ENCODE peak calls at places on chromosomes 1 and 21, in seven cellular contexts. T is HCT116, I is K562, H is SK-N-SH, M is HepG2, K is H1, W is GM12878. Z is an unnamed sample.

GRCh38 chr21:45080232-45080631 is 5.9 kb downstream of the ADARB1 start:
- DNase-seq in K (no peak), I (no peak), H (no peak), T (no peak), M (no peak), W (no peak), Z (no peak)

GRCh38 chr1:13965770-13966398 is 265.9 kb downstream of the PRDM2 start:
- DNase-seq in H (peak; percentile 57), T (peak; percentile 43), M (peak; percentile 23), I (peak; percentile 46), W (no peak), K (peak; percentile 33), Z (peak; percentile 37)

GRCh38 chr1:178796013-178796412 is 71.0 kb downstream of the RALGPS2 start:
- DNase-seq in I (no peak), H (no peak), K (no peak), T (no peak), M (no peak), W (no peak), Z (no peak)

GRCh38 chr21:45386728-45387371 is 18.1 kb upstream of the COL18A1 start:
- DNase-seq in T (no peak), K (no peak), I (no peak), M (no peak), W (no peak), H (peak; percentile 61), Z (peak; percentile 55)

GRCh38 chr1:218259339-218259738 is 25.8 kb upstream of the RRP15 start:
- DNase-seq in T (no peak), H (no peak), I (no peak), M (no peak), W (no peak), K (no peak), Z (no peak)

GRCh38 chr1:192807968-192808587 is 761 bp upstream of the RGS2 start:
- DNase-seq in T (no peak), W (no peak), M (no peak), H (no peak), K (no peak), I (no peak), Z (no peak)

GRCh38 chr1:25099343-25099951 is 132.9 kb downstream of the SYF2 start:
- DNase-seq in K (no peak), M (peak; percentile 13), W (no peak), H (peak; percentile 80), T (no peak), I (no peak), Z (no peak)

GRCh38 chr1:68495532-68495931 is 1.4 kb downstream of the DEPDC1 start:
- DNase-seq in W (no peak), H (peak; percentile 14), I (no peak), T (no peak), K (no peak), M (no peak), Z (peak; percentile 68)

GRCh38 chr1:94708299-94708685 is 111.9 kb upstream of the SLC44A3 start:
- DNase-seq in M (no peak), W (no peak), I (no peak), H (no peak), K (no peak), T (no peak), Z (no peak)

GRCh38 chr1:98113811-98114210 is 193.0 kb upstream of the DPYD start:
- DNase-seq in H (no peak), M (no peak), W (no peak), I (no peak), T (no peak), K (no peak), Z (no peak)

GRCh38 chr1:220696226-220696862 is 6.2 kb downstream of the C1orf115 start:
- DNase-seq in I (peak; percentile 6), H (no peak), K (no peak), T (no peak), W (no peak), M (no peak), Z (no peak)

GRCh38 chr1:232057217-232057895 is 430.8 kb downstream of the DISC1 start:
- DNase-seq in M (no peak), T (no peak), H (no peak), I (no peak), K (no peak), W (no peak), Z (no peak)

GRCh38 chr21:42691901-42692559 is 38.6 kb downstream of the PDE9A start:
- DNase-seq in M (no peak), W (no peak), T (no peak), K (no peak), I (no peak), H (no peak), Z (no peak)

GRCh38 chr1:199033709-199034108 is 394.9 kb downstream of the PTPRC start:
- DNase-seq in T (no peak), I (no peak), M (no peak), H (no peak), K (no peak), W (no peak), Z (no peak)

GRCh38 chr1:21830792-21831453 is 18.9 kb downstream of the LDLRAD2 start:
- DNase-seq in H (no peak), K (no peak), I (no peak), M (no peak), W (no peak), T (no peak), Z (no peak)

GRCh38 chr1:216847385-216848036 is 124.3 kb upstream of the ESRRG start:
- DNase-seq in K (no peak), M (no peak), T (no peak), H (peak; percentile 16), W (no peak), I (no peak), Z (no peak)

GRCh38 chr1:25641931-25642611 is 25.5 kb downstream of the MAN1C1 start:
- DNase-seq in I (no peak), T (no peak), M (no peak), H (no peak), K (no peak), W (no peak), Z (no peak)

GRCh38 chr1:182841368-182841988 is 2.3 kb downstream of the DHX9 start:
- DNase-seq in M (peak; percentile 5), T (no peak), H (peak; percentile 27), I (no peak), W (no peak), K (no peak), Z (peak; percentile 15)

GRCh38 chr1:175009532-175009931 is 9.8 kb downstream of the CACYBP start:
- DNase-seq in W (no peak), H (no peak), K (no peak), I (no peak), M (no peak), T (no peak), Z (no peak)

GRCh38 chr1:150156868-150157603 is 7.3 kb downstream of the PLEKHO1 start:
- DNase-seq in H (no peak), W (no peak), K (no peak), I (no peak), M (no peak), T (no peak), Z (no peak)

GRCh38 chr1:44810101-44810761 is 1.9 kb downstream of the BTBD19 start:
- DNase-seq in K (no peak), M (no peak), I (no peak), T (no peak), H (no peak), W (peak; percentile 60), Z (peak; percentile 91)

GRCh38 chr1:214637722-214638473 is 34.9 kb downstream of the CENPF start:
- DNase-seq in T (peak; percentile 34), W (no peak), K (no peak), H (no peak), M (peak; percentile 15), I (peak; percentile 29), Z (no peak)

GRCh38 chr1:98674075-98674781 is 12.7 kb downstream of the SNX7 start:
- DNase-seq in W (no peak), K (no peak), I (no peak), T (no peak), H (no peak), M (no peak), Z (no peak)

GRCh38 chr1:55353709-55354620 is 138.8 kb upstream of the USP24 start:
- DNase-seq in K (no peak), T (no peak), W (no peak), I (no peak), M (no peak), H (no peak), Z (no peak)
- TF ChIP-seq JUND in K (no peak), T (no peak), W (no peak), I (no peak), M (no peak), H (no peak), Z (no peak)

GRCh38 chr1:39434797-39435395 is 56.5 kb upstream of the BMP8A start:
- DNase-seq in I (no peak), H (no peak), M (no peak), T (no peak), K (no peak), W (no peak), Z (no peak)
- TF ChIP-seq JUND in I (no peak), H (no peak), M (no peak), T (no peak), K (no peak), W (no peak), Z (no peak)

GRCh38 chr1:3688356-3688755 is 36.0 kb downstream of the TP73 start:
- DNase-seq in H (no peak), M (no peak), I (peak; percentile 81), T (no peak), K (no peak), W (no peak), Z (no peak)
- TF ChIP-seq JUND in H (no peak), M (no peak), I (peak; percentile 10), T (no peak), K (no peak), W (no peak), Z (no peak)

GRCh38 chr1:46549697-46550681 is 1.5 kb downstream of the KNCN start:
- DNase-seq in H (peak; percentile 81), I (peak; percentile 68), T (no peak), W (no peak), M (peak; percentile 24), K (no peak), Z (no peak)
- TF ChIP-seq JUND in H (no peak), I (no peak), T (no peak), W (no peak), M (no peak), K (no peak), Z (no peak)

GRCh38 chr1:1335792-1336248 is 4.7 kb downstream of the TAS1R3 start:
- DNase-seq in M (no peak), H (no peak), K (no peak), T (no peak), W (no peak), I (no peak), Z (no peak)
- TF ChIP-seq JUND in M (no peak), H (no peak), K (no peak), T (no peak), W (no peak), I (no peak), Z (no peak)

GRCh38 chr1:37476460-37477197 is 2.2 kb downstream of the ZC3H12A start:
- DNase-seq in I (no peak), W (no peak), T (no peak), M (peak; percentile 61), K (no peak), H (no peak), Z (no peak)

GRCh38 chr1:37478890-37479254 is 4.5 kb downstream of the ZC3H12A start:
- DNase-seq in W (no peak), T (no peak), I (no peak), H (no peak), K (no peak), M (peak; percentile 41), Z (no peak)

GRCh38 chr1:37478451-37478871 is 4.1 kb downstream of the ZC3H12A start:
- DNase-seq in K (no peak), T (no peak), M (no peak), H (no peak), I (no peak), W (no peak), Z (no peak)

GRCh38 chr1:37477198-37477931 is 3.0 kb downstream of the ZC3H12A start:
- DNase-seq in H (peak; percentile 71), M (peak; percentile 31), T (no peak), I (no peak), K (no peak), W (peak; percentile 81), Z (no peak)

GRCh38 chr1:37477946-37478345 is 3.6 kb downstream of the ZC3H12A start:
- DNase-seq in M (no peak), I (no peak), H (no peak), W (no peak), T (no peak), K (no peak), Z (no peak)
- TF ChIP-seq JUND in M (no peak), I (no peak), H (no peak), W (no peak), T (no peak), K (no peak), Z (no peak)

Z was measured in T47D.